ENCODE peak calls at places on chromosomes 3 and 15, in five cellular contexts. F is activated gamma-delta T cell treated with anti-CD3 and anti-CD28 coated beads, Interleukin-2, amount 50 U/mL, for 16 hours; G is NCI-H1417; M is AG09319; S is ELF-1. J is an unnamed sample.
A peak's percentile ranks its signal among the peaks of the same experiment; 100 is the strongest.

GRCh38 chr3:40800343-40800742 is 275.6 kb downstream of the ZNF621 start:
- DNase-seq in F (no peak), G (no peak), M (peak; percentile 7), S (peak; percentile 19), J (peak; percentile 20)

GRCh38 chr3:33218446-33219174 is at the start of gene SUSD5:
- DNase-seq in F (no peak), G (no peak), M (no peak), S (peak; percentile 60), J (no peak)

GRCh38 chr15:73601449-73602425 is 31.5 kb downstream of the NPTN start:
- DNase-seq in F (no peak), G (no peak), M (no peak), S (peak; percentile 43), J (no peak)

GRCh38 chr3:8482263-8482662 is 19.4 kb upstream of the LMCD1 start:
- DNase-seq in F (no peak), G (no peak), M (no peak), S (no peak), J (no peak)

GRCh38 chr3:78994174-78995027 is 773.4 kb downstream of the ROBO1 start:
- DNase-seq in F (no peak), G (no peak), M (no peak), S (no peak), J (no peak)

GRCh38 chr3:118949113-118949760 is 85.4 kb downstream of the IGSF11 start:
- DNase-seq in F (no peak), G (no peak), M (no peak), S (no peak), J (no peak)

GRCh38 chr15:67133738-67134576 is 68.6 kb downstream of the SMAD3 start:
- DNase-seq in F (peak; percentile 58), G (no peak), M (no peak), S (peak; percentile 50), J (no peak)

GRCh38 chr3:41683666-41684350 is 278.1 kb downstream of the ULK4 start:
- DNase-seq in F (no peak), G (no peak), M (no peak), S (no peak), J (no peak)

GRCh38 chr15:62360286-62360685 is 195.2 kb upstream of the C2CD4B start:
- DNase-seq in F (no peak), G (peak; percentile 95), M (no peak), S (no peak), J (no peak)

GRCh38 chr3:186570941-186571643 is 572 bp downstream of the DNAJB11 start:
- DNase-seq in F (no peak), G (no peak), M (no peak), S (no peak), J (no peak)

GRCh38 chr3:114850913-114851312 is 296.2 kb downstream of the ZBTB20 start:
- DNase-seq in F (no peak), G (no peak), M (no peak), S (no peak), J (no peak)

GRCh38 chr3:11818033-11818432 is 28.7 kb downstream of the TAMM41 start:
- DNase-seq in F (no peak), G (peak; percentile 27), M (no peak), S (no peak), J (no peak)

GRCh38 chr3:18645603-18646002 is 220.5 kb upstream of the SATB1 start:
- DNase-seq in F (no peak), G (no peak), M (no peak), S (no peak), J (no peak)

GRCh38 chr3:79361748-79362378 is 405.9 kb downstream of the ROBO1 start:
- DNase-seq in F (no peak), G (peak; percentile 58), M (no peak), S (no peak), J (no peak)

GRCh38 chr15:38190501-38190900 is 62.1 kb upstream of the SPRED1 start:
- DNase-seq in F (no peak), G (no peak), M (no peak), S (no peak), J (no peak)

GRCh38 chr3:108552267-108553159 is 36.7 kb downstream of the CIP2A start:
- DNase-seq in F (no peak), G (peak; percentile 41), M (peak; percentile 14), S (no peak), J (no peak)